ENCODE peak calls at places on chromosome 14, in five cellular contexts. R, E, G, A and D are unnamed samples.

GRCh38 chr14:96638041-96638855 is 136.1 kb downstream of the PAPOLA start:
- DNase-seq in G (no peak), A (no peak), E (no peak), R (no peak), D (no peak)

GRCh38 chr14:67623114-67623513 is 3.4 kb downstream of the ARG2 start:
- DNase-seq in R (no peak), A (no peak), E (peak), G (peak), D (no peak)

GRCh38 chr14:79011091-79011919 is 841.1 kb downstream of the NRXN3 start:
- DNase-seq in A (no peak), E (peak), G (peak), R (peak), D (no peak)

GRCh38 chr14:77988966-77989365 is 181.2 kb upstream of the NRXN3 start:
- DNase-seq in E (peak), G (no peak), R (no peak), A (no peak), D (peak)

GRCh38 chr14:91801358-91801757 is 66.0 kb downstream of the TC2N start:
- DNase-seq in G (no peak), R (no peak), A (no peak), E (no peak), D (no peak)

GRCh38 chr14:63504628-63505027 is 38.5 kb downstream of the PPP2R5E start:
- DNase-seq in E (no peak), A (no peak), R (no peak), G (no peak), D (no peak)

GRCh38 chr14:105087308-105087962 is 22.2 kb upstream of the GPR132 start:
- DNase-seq in R (peak), G (peak), A (no peak), E (no peak), D (no peak)

GRCh38 chr14:101233861-101234587 is 327.3 kb upstream of the DIO3 start:
- DNase-seq in E (no peak), G (no peak), R (no peak), A (no peak), D (no peak)

GRCh38 chr14:36948157-36948859 is 224.1 kb downstream of the SLC25A21 start:
- DNase-seq in A (no peak), R (no peak), E (no peak), G (no peak), D (no peak)

GRCh38 chr14:56555921-56556570 is 23.6 kb upstream of the TMEM260 start:
- DNase-seq in E (peak), G (peak), R (peak), A (no peak), D (no peak)